ENCODE peak calls at places on chromosomes 1 and 21, in ten cellular contexts. C is cardiac muscle cell, I is right cardiac atrium, Z is tibial artery, K is IMR-90, V is GM23248, D is brain microvascular endothelial cell, F is PC-3, E is mesenchymal stem cell, B is spleen. U is an unnamed sample.

GRCh38 chr1:61050541-61051454 is 31.6 kb upstream of the NFIA start:
- DNase-seq in Z (peak), I (peak), C (peak), E (peak), B (peak), D (no peak), F (peak), K (no peak), V (peak), U (no peak)

GRCh38 chr1:235739124-235739523 is 89.5 kb upstream of the GNG4 start:
- DNase-seq in B (no peak), E (peak), C (no peak), V (peak), F (peak), Z (no peak), K (peak), I (no peak), D (peak), U (peak)

GRCh38 chr1:235327559-235328270 is at the start of gene ARID4B:
- DNase-seq in I (peak), Z (no peak), B (peak), F (no peak), V (peak), E (peak), D (no peak), C (no peak), K (no peak), U (no peak)

GRCh38 chr21:41956926-41957729 is 3.3 kb upstream of the C2CD2 start:
- DNase-seq in C (peak), F (peak), I (no peak), V (peak), Z (no peak), D (peak), E (peak), K (peak), B (no peak), U (peak)

GRCh38 chr1:38512789-38513188 is 346.8 kb downstream of the RRAGC start:
- DNase-seq in Z (no peak), B (no peak), K (no peak), E (no peak), D (no peak), C (peak), V (no peak), I (no peak), F (no peak), U (no peak)

GRCh38 chr1:218027152-218027551 is 257.9 kb upstream of the RRP15 start:
- DNase-seq in K (no peak), Z (no peak), E (no peak), B (no peak), V (no peak), I (no peak), D (no peak), F (peak), C (no peak), U (no peak)

GRCh38 chr1:161182214-161182613 is 4.9 kb upstream of the B4GALT3 start:
- DNase-seq in K (peak), E (no peak), F (peak), B (peak), Z (peak), C (no peak), D (no peak), I (no peak), V (peak), U (peak)

GRCh38 chr1:185663771-185664296 is 70.4 kb upstream of the HMCN1 start:
- DNase-seq in E (no peak), B (no peak), V (no peak), K (no peak), F (no peak), Z (no peak), C (no peak), D (no peak), I (no peak), U (no peak)

GRCh38 chr1:219177363-219177762 is 3.7 kb downstream of the LYPLAL1 start:
- DNase-seq in F (peak), K (no peak), V (no peak), E (no peak), Z (no peak), B (no peak), C (no peak), I (no peak), D (no peak), U (no peak)

GRCh38 chr1:167862432-167863076 is 51.4 kb downstream of the ADCY10 start:
- DNase-seq in V (peak), I (no peak), Z (no peak), E (peak), F (peak), K (peak), C (no peak), D (peak), B (no peak), U (peak)

GRCh38 chr1:205481629-205482071 is 22.8 kb upstream of the CDK18 start:
- DNase-seq in D (no peak), K (no peak), C (no peak), I (no peak), F (no peak), E (no peak), V (peak), B (no peak), Z (no peak), U (no peak)

GRCh38 chr1:118151312-118151937 is 33.6 kb downstream of the SPAG17 start:
- DNase-seq in I (peak), K (peak), E (peak), B (no peak), C (peak), Z (no peak), F (peak), V (peak), D (peak), U (peak)

GRCh38 chr1:228781161-228781771 is 46.0 kb downstream of the RHOU start:
- DNase-seq in I (peak), C (peak), F (no peak), V (peak), D (peak), Z (no peak), K (peak), B (no peak), E (peak), U (peak)

GRCh38 chr1:119885903-119886783 is 10.2 kb downstream of the ADAM30 start:
- DNase-seq in Z (peak), F (peak), K (peak), D (peak), E (peak), I (peak), V (peak), C (peak), B (peak), U (peak)

GRCh38 chr1:228174482-228175315 is 9.1 kb downstream of the IBA57 start:
- DNase-seq in C (no peak), B (peak), F (peak), D (no peak), E (no peak), K (no peak), V (peak), Z (peak), I (peak), U (no peak)

GRCh38 chr1:70688580-70688979 is 277.5 kb downstream of the CTH start:
- DNase-seq in D (no peak), Z (no peak), F (no peak), V (no peak), C (no peak), E (no peak), B (no peak), I (no peak), K (no peak), U (no peak)

GRCh38 chr1:51569284-51570062 is 47.4 kb upstream of the OSBPL9 start:
- DNase-seq in Z (no peak), I (no peak), D (peak), C (no peak), F (peak), E (peak), B (no peak), V (peak), K (peak), U (peak)

GRCh38 chr1:21706151-21706835 is 37.1 kb upstream of the RAP1GAP start:
- DNase-seq in I (no peak), K (peak), V (peak), F (no peak), B (no peak), Z (no peak), D (peak), C (peak), E (peak), U (peak)

GRCh38 chr1:168966217-168966616 is 140.3 kb upstream of the ATP1B1 start:
- DNase-seq in C (no peak), I (no peak), E (no peak), F (no peak), K (no peak), B (no peak), D (no peak), Z (no peak), V (no peak), U (no peak)

GRCh38 chr1:114756949-114757454 is 782 bp downstream of the CSDE1 start:
- DNase-seq in V (peak), K (peak), F (peak), C (peak), E (peak), D (peak), B (peak), Z (peak), I (peak), U (peak)
- H3K4me3 ChIP-seq in V (peak), K (peak), F (peak), C (peak), E (peak), D (peak), B (peak), Z (peak), I (peak), U (peak)

GRCh38 chr1:66455446-66455845 is 78.5 kb upstream of the SGIP1 start:
- DNase-seq in I (no peak), K (no peak), F (no peak), Z (no peak), E (no peak), C (no peak), B (no peak), D (no peak), V (no peak), U (no peak)

GRCh38 chr1:66450847-66451246 is 83.1 kb upstream of the SGIP1 start:
- DNase-seq in D (no peak), E (no peak), V (no peak), Z (no peak), I (no peak), F (no peak), B (no peak), K (no peak), C (no peak), U (no peak)

GRCh38 chr1:66452162-66452561 is 81.8 kb upstream of the SGIP1 start:
- DNase-seq in E (no peak), I (no peak), D (no peak), K (no peak), C (no peak), Z (no peak), F (peak), V (no peak), B (no peak), U (no peak)

GRCh38 chr1:66450043-66450514 is 83.9 kb upstream of the SGIP1 start:
- DNase-seq in I (no peak), E (no peak), Z (no peak), D (no peak), B (no peak), V (peak), K (no peak), F (no peak), C (peak), U (peak)

GRCh38 chr1:66452982-66453381 is 81.0 kb upstream of the SGIP1 start:
- DNase-seq in B (no peak), Z (no peak), V (no peak), F (no peak), K (no peak), D (no peak), E (no peak), I (no peak), C (no peak), U (no peak)
- H3K27ac ChIP-seq in B (no peak), Z (no peak), V (no peak), F (no peak), K (no peak), D (no peak), E (no peak), I (no peak), C (no peak), U (no peak)

GRCh38 chr1:36322786-36323635 is 434 bp downstream of the EVA1B start:
- DNase-seq in C (no peak), V (peak), I (peak), D (peak), E (peak), Z (peak), K (peak), F (no peak), B (peak), U (peak)

GRCh38 chr1:36320767-36321118 is 2.7 kb downstream of the EVA1B start:
- DNase-seq in V (no peak), F (no peak), E (no peak), Z (no peak), C (no peak), D (no peak), B (peak), K (no peak), I (no peak), U (no peak)

GRCh38 chr1:36321119-36321951 is 2.1 kb downstream of the EVA1B start:
- DNase-seq in E (peak), B (peak), F (no peak), I (peak), K (peak), C (peak), Z (peak), D (peak), V (peak), U (peak)

GRCh38 chr1:36322085-36322785 is 1.2 kb downstream of the EVA1B start:
- DNase-seq in I (peak), V (peak), E (peak), D (no peak), F (no peak), C (no peak), K (no peak), Z (peak), B (peak), U (peak)

DNA sequence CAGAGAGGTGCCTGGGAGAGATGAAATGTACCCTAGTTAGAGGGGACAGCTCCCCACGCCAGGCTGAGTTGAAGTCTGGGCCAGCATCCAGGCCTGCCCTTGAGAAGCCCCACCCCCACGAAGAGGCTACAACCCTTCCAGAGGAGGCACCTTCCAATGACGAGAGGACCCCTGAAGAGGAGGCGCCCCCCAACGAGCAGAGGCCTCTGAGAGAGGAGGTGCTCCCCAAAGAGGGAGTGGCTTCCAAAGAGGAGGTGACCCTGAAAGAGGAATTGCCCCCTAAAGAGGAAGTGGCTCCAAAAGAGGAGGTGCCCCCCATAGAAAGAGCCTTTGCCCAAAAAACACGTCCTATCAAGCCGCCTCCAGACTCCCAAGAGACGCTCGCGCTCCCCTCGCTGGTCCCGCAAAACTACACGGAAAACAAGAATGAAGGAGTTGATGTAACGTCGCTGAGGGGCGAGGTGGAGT is 3.1 kb downstream of the EVA1B start:
- DNase-seq in E (no peak), C (no peak), D (no peak), Z (no peak), F (no peak), V (peak), I (no peak), K (no peak), B (no peak), U (no peak)
- H3K4me3 ChIP-seq in E (peak), C (no peak), D (peak), Z (peak), F (no peak), V (peak), I (peak), K (no peak), B (peak), U (peak)

GRCh38 chr1:12339861-12340557 is 110.2 kb downstream of the VPS13D start:
- DNase-seq in D (no peak), K (no peak), V (no peak), Z (no peak), F (no peak), I (no peak), C (no peak), B (no peak), E (no peak), U (no peak)
- H3K27ac ChIP-seq in D (no peak), K (no peak), V (no peak), Z (peak), F (no peak), I (peak), C (no peak), B (no peak), E (no peak), U (no peak)

GRCh38 chr1:27346991-27347627 is 5.3 kb downstream of the SYTL1 start:
- DNase-seq in K (peak), D (no peak), V (no peak), B (no peak), I (no peak), F (peak), C (no peak), E (no peak), Z (no peak), U (peak)

GRCh38 chr1:27351541-27352107 is 9.8 kb downstream of the SYTL1 start:
- DNase-seq in Z (no peak), I (no peak), E (no peak), F (no peak), D (no peak), C (no peak), B (no peak), K (no peak), V (no peak), U (no peak)

GRCh38 chr1:27350673-27351540 is 9.1 kb downstream of the SYTL1 start:
- DNase-seq in E (peak), C (peak), D (no peak), B (peak), Z (no peak), K (no peak), I (peak), V (peak), F (no peak), U (peak)

GRCh38 chr1:27348861-27349783 is 7.3 kb downstream of the SYTL1 start:
- DNase-seq in V (peak), I (peak), Z (no peak), F (peak), B (peak), E (no peak), K (no peak), C (peak), D (no peak), U (peak)

GRCh38 chr1:27349784-27350672 is 8.2 kb downstream of the SYTL1 start:
- DNase-seq in C (peak), V (peak), K (peak), F (peak), D (peak), Z (no peak), B (peak), I (peak), E (peak), U (peak)
- H3K4me3 ChIP-seq in C (peak), V (peak), K (peak), F (peak), D (peak), Z (peak), B (peak), I (peak), E (peak), U (peak)

GRCh38 chr1:2276803-2277580 is 48.9 kb downstream of the SKI start:
- DNase-seq in B (no peak), I (peak), K (peak), F (no peak), Z (no peak), E (peak), V (peak), C (no peak), D (peak), U (peak)
- H3K27ac ChIP-seq in B (peak), I (no peak), K (peak), F (no peak), Z (peak), E (no peak), V (peak), C (no peak), D (peak), U (peak)

GRCh38 chr1:172321429-172321828 is 99.1 kb upstream of the C1orf105 start:
- DNase-seq in Z (peak), K (peak), F (peak), E (peak), V (peak), B (no peak), C (no peak), I (no peak), D (peak), U (peak)
- H3K4me3 ChIP-seq in Z (no peak), K (no peak), F (no peak), E (peak), V (peak), B (no peak), C (no peak), I (no peak), D (no peak), U (no peak)

DNA sequence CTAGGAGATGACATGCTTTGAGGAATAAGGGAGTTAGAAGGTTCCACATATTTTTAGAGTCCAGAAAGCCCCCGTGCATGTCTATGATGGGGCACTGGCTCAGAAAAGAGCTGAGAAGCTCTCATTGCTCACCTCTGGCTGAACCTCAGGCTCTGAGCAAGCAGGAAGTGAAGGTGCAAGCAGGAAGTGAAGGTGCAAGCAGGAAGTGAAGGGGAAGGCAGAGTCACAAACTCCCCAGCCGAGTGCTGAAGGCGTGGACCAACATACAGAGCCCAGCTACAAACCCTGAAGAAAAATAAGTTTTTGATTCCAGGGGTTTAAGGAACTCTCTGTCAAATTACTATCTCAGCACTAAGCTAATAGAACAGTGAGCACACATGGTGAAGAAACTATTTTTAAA is 7.0 kb downstream of the KRTAP10-8 start:
- DNase-seq in V (no peak), F (peak), B (peak), D (no peak), E (no peak), C (no peak), I (no peak), K (no peak), Z (no peak), U (no peak)
- H3K27ac ChIP-seq in V (no peak), F (no peak), B (peak), D (no peak), E (no peak), C (no peak), I (no peak), K (no peak), Z (no peak), U (no peak)

DNA sequence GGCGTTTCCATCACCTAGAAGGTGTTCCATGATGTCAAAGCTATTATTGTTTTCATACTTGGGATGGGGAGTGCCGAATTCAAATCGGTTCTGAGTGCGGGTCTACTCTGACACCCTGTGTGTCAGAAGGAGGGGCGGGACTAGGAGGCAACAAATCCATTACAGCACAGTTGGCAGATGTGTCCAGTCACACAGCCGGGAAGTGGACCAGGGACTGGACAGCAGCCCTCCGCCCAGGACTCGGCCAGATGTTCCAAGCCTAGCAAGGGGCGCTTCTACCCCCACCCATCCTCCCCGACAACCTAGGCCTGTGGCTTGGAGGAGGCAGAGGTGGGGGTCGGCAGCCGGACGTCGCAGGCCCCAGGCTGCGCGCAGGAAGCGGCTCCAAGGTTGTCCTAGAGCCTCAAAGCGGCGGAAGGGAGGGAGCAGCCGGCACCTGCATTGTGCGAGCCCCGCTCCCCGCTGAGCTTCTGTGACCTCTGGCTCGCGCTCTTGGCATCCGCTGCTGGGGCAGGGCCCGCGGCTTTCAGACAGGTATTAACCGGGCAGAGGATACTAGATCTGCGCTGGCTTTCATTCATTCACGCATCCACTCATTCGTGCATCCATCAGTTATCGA is 20.5 kb upstream of the MYCL start:
- DNase-seq in B (no peak), C (no peak), V (peak), D (no peak), E (no peak), I (peak), F (no peak), Z (no peak), K (no peak), U (no peak)
- H3K4me3 ChIP-seq in B (no peak), C (no peak), V (no peak), D (no peak), E (peak), I (no peak), F (no peak), Z (no peak), K (no peak), U (no peak)

DNA sequence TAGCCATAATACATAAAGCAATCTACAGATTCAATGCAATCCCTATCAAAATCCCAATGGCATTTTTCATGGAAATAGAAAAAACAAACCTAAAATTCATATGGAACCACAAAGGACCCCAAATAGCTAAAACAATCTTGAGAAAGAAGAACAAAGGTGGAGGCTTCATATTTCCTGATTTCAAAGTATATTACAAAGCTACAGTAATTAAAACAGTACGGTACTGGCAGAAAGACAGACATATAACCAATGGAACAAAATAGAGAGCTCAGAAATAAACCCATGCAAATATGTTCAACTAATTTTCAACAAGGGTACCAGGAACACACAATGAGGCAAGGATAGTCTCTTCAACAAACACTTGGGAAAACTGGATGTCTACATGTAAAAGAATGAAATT is 87.0 kb downstream of the DENND1B start:
- DNase-seq in C (no peak), I (no peak), K (no peak), B (no peak), V (no peak), Z (no peak), E (no peak), D (no peak), F (no peak), U (no peak)
- H3K27ac ChIP-seq in C (no peak), I (no peak), K (no peak), B (no peak), V (no peak), Z (no peak), E (no peak), D (no peak), F (no peak), U (no peak)

U was measured in fibroblast of lung.